ENCODE peak calls at places on chromosomes 11 and 22, in nine cellular contexts. X, R, H, T, K, C, M, F and J are unnamed samples.

GRCh38 chr11:65429724-65430405 is 7.3 kb downstream of the NEAT1 start:
- DNase-seq in T (peak), X (no peak), H (peak), K (peak), F (peak), M (no peak), R (peak), C (peak), J (no peak)

GRCh38 chr11:111479666-111480065 is 32.5 kb downstream of the BTG4 start:
- DNase-seq in M (no peak), R (no peak), H (no peak), F (no peak), K (no peak), T (no peak), X (no peak), C (no peak), J (no peak)

GRCh38 chr11:68042219-68043028 is 3.6 kb downstream of the TCIRG1 start:
- DNase-seq in H (no peak), M (no peak), C (no peak), K (peak), F (peak), X (no peak), R (no peak), T (no peak), J (peak)

GRCh38 chr22:45656577-45656976 is 15.1 kb upstream of the ATXN10 start:
- DNase-seq in T (no peak), C (no peak), M (no peak), H (no peak), F (no peak), X (no peak), K (no peak), R (no peak), J (no peak)

GRCh38 chr11:32435152-32435480 is 223 bp downstream of the WT1 start:
- DNase-seq in H (no peak), T (no peak), C (no peak), R (peak), F (no peak), K (no peak), M (no peak), X (peak), J (no peak)

GRCh38 chr22:42432020-42432596 is at the start of gene NFAM1:
- DNase-seq in C (no peak), R (no peak), M (peak), T (no peak), X (no peak), H (peak), K (peak), F (peak), J (no peak)

GRCh38 chr11:55707029-55707428 is 45.0 kb downstream of the OR4C6 start:
- DNase-seq in K (no peak), H (no peak), R (peak), X (no peak), T (peak), F (no peak), M (peak), C (peak), J (no peak)

GRCh38 chr11:107705027-107705426 is 6.8 kb downstream of the SLN start:
- DNase-seq in F (no peak), K (no peak), M (no peak), R (peak), T (peak), C (no peak), X (no peak), H (no peak), J (no peak)

GRCh38 chr22:31960767-31961166 is 16.4 kb downstream of the YWHAH start:
- DNase-seq in X (no peak), K (no peak), T (no peak), H (no peak), F (no peak), R (no peak), M (peak), C (no peak), J (no peak)

GRCh38 chr22:42462016-42462415 is 29.8 kb upstream of the NFAM1 start:
- DNase-seq in T (no peak), M (peak), R (no peak), K (no peak), F (no peak), C (no peak), X (no peak), H (no peak), J (no peak)

GRCh38 chr11:131746201-131746600 is 375.8 kb downstream of the NTM start:
- DNase-seq in T (no peak), C (no peak), X (no peak), K (no peak), R (no peak), H (no peak), F (no peak), M (peak), J (no peak)

GRCh38 chr11:8814209-8814922 is 96.6 kb upstream of the AKIP1 start:
- DNase-seq in R (peak), T (peak), H (peak), M (no peak), C (no peak), K (no peak), X (no peak), F (no peak), J (no peak)

GRCh38 chr22:46057762-46058420 is 80.9 kb upstream of the WNT7B start:
- DNase-seq in R (peak), M (no peak), X (no peak), C (peak), T (no peak), F (peak), H (no peak), K (peak), J (no peak)

GRCh38 chr11:3340025-3340424 is 38.9 kb downstream of the ZNF195 start:
- DNase-seq in M (no peak), F (no peak), C (no peak), K (no peak), X (no peak), T (peak), H (no peak), R (peak), J (no peak)

GRCh38 chr11:92045325-92045724 is 179.3 kb upstream of the FAT3 start:
- DNase-seq in X (no peak), T (peak), R (no peak), K (no peak), C (no peak), M (no peak), H (no peak), F (no peak), J (no peak)
- TF ChIP-seq CTCF in X (no peak), T (no peak), R (no peak), K (no peak), C (no peak), M (no peak), H (no peak), F (no peak), J (no peak)

DNA sequence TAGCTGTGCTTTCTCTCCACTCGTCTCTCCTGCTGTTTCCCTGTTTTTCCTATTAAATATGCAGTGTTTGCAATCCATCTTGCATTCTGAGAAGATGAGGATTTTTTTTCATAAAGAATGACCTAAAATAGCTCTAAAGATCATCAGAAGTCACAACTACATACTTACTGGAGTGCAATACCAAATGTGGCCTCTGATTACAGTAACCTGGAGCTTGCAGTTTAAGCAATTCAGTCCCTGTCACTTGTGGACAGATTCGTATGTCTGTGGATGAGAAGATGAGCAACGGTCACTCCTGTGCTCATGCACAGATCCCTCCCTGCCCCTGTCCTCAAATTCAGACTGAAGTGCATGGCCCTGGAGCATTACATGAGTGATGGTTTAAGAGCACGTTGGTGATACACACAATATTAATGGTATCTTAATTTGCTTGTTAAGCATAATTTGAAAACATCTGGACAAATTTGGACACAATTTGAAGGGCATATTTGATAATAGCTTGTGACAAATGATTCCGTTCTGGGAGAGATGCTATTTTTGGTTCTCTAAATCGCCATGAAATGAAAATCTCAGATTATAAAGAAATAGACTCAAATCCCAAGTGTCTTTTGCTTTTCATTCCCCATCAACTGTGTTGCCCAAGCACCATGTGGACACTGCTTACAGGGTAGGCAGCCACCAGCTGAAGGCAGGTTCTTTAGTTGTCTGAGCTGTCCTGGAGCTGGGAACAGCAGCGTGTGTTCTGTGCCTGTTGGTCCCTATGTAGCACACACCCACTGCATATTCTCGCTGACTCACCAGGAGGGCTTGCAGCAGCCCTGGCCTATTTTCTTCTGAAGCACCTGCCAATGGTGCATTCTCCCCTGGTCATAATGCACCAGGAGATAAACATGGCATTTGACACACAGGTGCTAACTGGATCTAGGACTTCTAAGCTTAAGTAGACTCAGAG is 32.6 kb upstream of the PRAME start:
- DNase-seq in R (no peak), X (no peak), F (no peak), M (no peak), H (no peak), C (no peak), K (no peak), T (no peak), J (no peak)
- TF ChIP-seq CTCF in R (no peak), X (peak), F (no peak), M (no peak), H (no peak), C (no peak), K (no peak), T (no peak), J (no peak)

DNA sequence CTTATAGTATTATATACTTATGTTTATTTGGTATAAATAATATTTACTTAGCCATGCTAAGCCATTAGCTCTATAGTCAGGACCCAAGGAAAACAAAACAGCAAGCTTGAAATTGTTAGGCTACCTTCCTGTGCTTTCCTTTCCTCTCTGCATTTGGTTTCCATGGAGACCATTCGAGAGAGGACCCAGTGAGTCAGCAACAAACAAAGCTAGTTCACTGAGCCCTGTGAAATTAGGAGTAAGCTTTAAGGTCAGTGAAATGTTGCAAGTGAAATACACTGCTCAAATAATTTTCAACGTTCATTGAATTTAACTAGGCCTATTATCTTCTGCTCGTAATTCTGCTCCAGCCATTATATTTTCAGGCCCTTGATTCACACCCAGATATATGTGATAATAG is 9.1 kb upstream of the OR10D3 start:
- DNase-seq in C (no peak), K (no peak), H (no peak), M (peak), X (peak), F (no peak), T (peak), R (peak), J (no peak)
- TF ChIP-seq CTCF in C (no peak), K (no peak), H (no peak), M (no peak), X (no peak), F (no peak), T (no peak), R (no peak), J (no peak)

GRCh38 chr11:117468888-117469287 is 141.2 kb downstream of the CEP164 start:
- DNase-seq in X (no peak), K (no peak), M (no peak), H (no peak), R (no peak), C (no peak), T (no peak), F (no peak), J (no peak)
- TF ChIP-seq CTCF in X (no peak), K (no peak), M (no peak), H (no peak), R (no peak), C (no peak), T (no peak), F (no peak), J (no peak)

GRCh38 chr22:19718255-19719054 is 4.2 kb downstream of the SEPTIN5 start:
- DNase-seq in K (no peak), C (no peak), H (no peak), R (no peak), F (peak), M (no peak), T (no peak), X (no peak), J (no peak)
- TF ChIP-seq CTCF in K (no peak), C (no peak), H (no peak), R (no peak), F (no peak), M (no peak), T (no peak), X (peak), J (no peak)

GRCh38 chr11:118996926-118997626 is 862 bp upstream of the CENATAC start:
- DNase-seq in X (peak), T (peak), R (no peak), M (peak), K (no peak), F (no peak), C (peak), H (no peak), J (no peak)
- TF ChIP-seq CTCF in X (peak), T (peak), R (peak), M (peak), K (no peak), F (no peak), C (peak), H (no peak), J (peak)

GRCh38 chr11:1834132-1834610 is 619 bp upstream of the SYT8 start:
- DNase-seq in X (no peak), K (peak), T (peak), M (no peak), H (peak), C (no peak), R (peak), F (peak), J (no peak)

GRCh38 chr11:1836011-1836945 is 1.5 kb downstream of the SYT8 start:
- DNase-seq in T (no peak), R (no peak), K (peak), C (no peak), F (peak), H (no peak), X (no peak), M (no peak), J (no peak)

GRCh38 chr11:1835671-1836010 is 851 bp downstream of the SYT8 start:
- DNase-seq in C (no peak), M (no peak), T (no peak), F (peak), X (no peak), K (peak), R (no peak), H (no peak), J (no peak)

GRCh38 chr11:1832989-1833365 is 1.8 kb upstream of the SYT8 start:
- DNase-seq in K (no peak), T (no peak), F (peak), M (peak), R (no peak), H (no peak), X (no peak), C (no peak), J (no peak)

DNA sequence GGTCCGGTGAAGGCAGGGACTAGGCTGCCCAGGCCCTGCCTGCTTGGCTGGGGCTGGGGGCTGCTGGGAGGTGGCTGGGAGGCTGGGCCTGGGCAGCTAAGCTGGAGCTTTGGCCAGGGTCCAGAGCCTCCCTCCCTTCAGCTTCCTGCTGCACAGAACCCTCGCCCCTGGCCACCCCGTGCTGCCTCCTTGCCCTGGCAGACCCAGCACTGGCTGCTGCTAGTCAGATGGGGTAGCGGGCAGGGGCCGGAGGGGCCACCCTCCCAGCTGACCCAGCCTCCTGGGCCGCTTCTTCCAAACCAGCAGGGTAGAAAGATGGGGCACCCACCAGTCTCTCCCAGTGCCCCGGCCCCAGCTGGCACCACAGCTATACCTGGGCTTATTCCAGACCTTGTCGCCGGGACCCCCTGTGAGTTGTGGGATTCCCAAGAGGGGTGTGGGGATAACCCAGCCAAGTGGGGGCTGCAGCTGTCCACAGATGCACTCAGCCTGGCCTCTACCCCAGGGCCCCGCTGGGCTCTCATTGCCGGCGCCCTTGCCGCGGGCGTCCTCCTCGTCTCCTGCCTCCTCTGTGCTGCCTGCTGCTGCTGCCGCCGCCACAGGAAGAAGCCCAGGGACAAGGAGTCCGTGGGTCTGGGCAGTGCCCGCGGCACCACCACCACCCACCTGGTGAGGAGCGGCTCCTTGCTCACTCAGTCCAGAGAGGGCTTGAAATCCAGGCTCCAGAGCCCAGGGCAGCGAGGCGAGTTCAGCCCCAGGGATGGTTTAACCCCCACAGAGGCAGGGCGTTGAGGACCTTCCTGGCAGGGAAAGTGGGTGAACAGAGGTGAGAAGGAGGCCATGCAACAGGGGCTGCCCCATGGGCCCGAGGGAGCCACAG is at the start of gene SYT8:
- DNase-seq in R (peak), M (no peak), F (peak), H (no peak), C (no peak), T (no peak), K (peak), X (no peak), J (no peak)
- TF ChIP-seq CTCF in R (no peak), M (no peak), F (no peak), H (no peak), C (no peak), T (no peak), K (no peak), X (no peak), J (no peak)

GRCh38 chr22:25382762-25383161 is 163.3 kb downstream of the CRYBB2 start:
- DNase-seq in X (no peak), K (no peak), R (peak), M (no peak), C (no peak), H (no peak), T (peak), F (no peak), J (no peak)
- TF ChIP-seq CTCF in X (no peak), K (no peak), R (no peak), M (no peak), C (peak), H (no peak), T (no peak), F (no peak), J (no peak)